ENCODE peak calls at places on chromosome 5, in four cellular contexts. One of them, this sample, is unnamed.

GRCh38 chr5:128681096-128681495 is 143.1 kb upstream of the FBN2 start:
- DNase-seq in upper lobe of right lung: no peak
- DNase-seq in pancreas: no peak
- DNase-seq in fibroblast of mammary gland: no peak
- DNase-seq in this sample: no peak

GRCh38 chr5:56512314-56512996 is 279.3 kb upstream of the ANKRD55 start:
- DNase-seq in pancreas: no peak
- DNase-seq in upper lobe of right lung: no peak
- DNase-seq in fibroblast of mammary gland: peak
- DNase-seq in this sample: no peak

GRCh38 chr5:155049569-155050383 is 36.2 kb downstream of the KIF4B start:
- DNase-seq in pancreas: no peak
- DNase-seq in fibroblast of mammary gland: no peak
- DNase-seq in upper lobe of right lung: no peak
- DNase-seq in this sample: no peak

GRCh38 chr5:157556615-157557418 is 18.8 kb downstream of the ADAM19 start:
- DNase-seq in pancreas: no peak
- DNase-seq in upper lobe of right lung: no peak
- DNase-seq in fibroblast of mammary gland: no peak
- DNase-seq in this sample: no peak

GRCh38 chr5:36621985-36622384 is 15.6 kb downstream of the SLC1A3 start:
- DNase-seq in pancreas: no peak
- DNase-seq in fibroblast of mammary gland: no peak
- DNase-seq in upper lobe of right lung: no peak
- DNase-seq in this sample: no peak

GRCh38 chr5:5533927-5534326 is 111.5 kb downstream of the ICE1 start:
- DNase-seq in pancreas: no peak
- DNase-seq in upper lobe of right lung: no peak
- DNase-seq in fibroblast of mammary gland: no peak
- DNase-seq in this sample: no peak

GRCh38 chr5:62457071-62457470 is 44.5 kb downstream of the IPO11 start:
- DNase-seq in upper lobe of right lung: no peak
- DNase-seq in fibroblast of mammary gland: peak
- DNase-seq in pancreas: no peak
- DNase-seq in this sample: no peak

GRCh38 chr5:153907170-153907775 is 131.4 kb downstream of the FAM114A2 start:
- DNase-seq in fibroblast of mammary gland: peak
- DNase-seq in pancreas: no peak
- DNase-seq in upper lobe of right lung: no peak
- DNase-seq in this sample: no peak

GRCh38 chr5:163595851-163596399 is 90.5 kb downstream of the MAT2B start:
- DNase-seq in upper lobe of right lung: no peak
- DNase-seq in fibroblast of mammary gland: no peak
- DNase-seq in pancreas: no peak
- DNase-seq in this sample: no peak

GRCh38 chr5:68149189-68149588 is 66.4 kb upstream of the PIK3R1 start:
- DNase-seq in fibroblast of mammary gland: peak
- DNase-seq in pancreas: no peak
- DNase-seq in upper lobe of right lung: no peak
- DNase-seq in this sample: no peak

GRCh38 chr5:141760193-141760592 is 78.2 kb upstream of the ARAP3 start:
- DNase-seq in pancreas: no peak
- DNase-seq in fibroblast of mammary gland: peak
- DNase-seq in upper lobe of right lung: no peak
- DNase-seq in this sample: no peak

GRCh38 chr5:83255268-83255667 is 177.9 kb downstream of the XRCC4 start:
- DNase-seq in upper lobe of right lung: no peak
- DNase-seq in fibroblast of mammary gland: peak
- DNase-seq in pancreas: no peak
- DNase-seq in this sample: no peak

GRCh38 chr5:158100373-158100902 is 241.5 kb upstream of the CLINT1 start:
- DNase-seq in pancreas: no peak
- DNase-seq in upper lobe of right lung: no peak
- DNase-seq in fibroblast of mammary gland: peak
- DNase-seq in this sample: no peak

GRCh38 chr5:115553082-115553481 is 8.5 kb upstream of the FEM1C start:
- DNase-seq in pancreas: no peak
- DNase-seq in fibroblast of mammary gland: peak
- DNase-seq in upper lobe of right lung: no peak
- DNase-seq in this sample: no peak

GRCh38 chr5:180350296-180350695 is 2.8 kb downstream of the GFPT2 start:
- DNase-seq in upper lobe of right lung: no peak
- DNase-seq in fibroblast of mammary gland: no peak
- DNase-seq in pancreas: no peak
- DNase-seq in this sample: no peak

GRCh38 chr5:126384985-126385384 is 38.2 kb upstream of the GRAMD2B start:
- DNase-seq in pancreas: no peak
- DNase-seq in fibroblast of mammary gland: peak
- DNase-seq in upper lobe of right lung: no peak
- DNase-seq in this sample: no peak

GRCh38 chr5:64768358-64769312 is at the start of the genes CWC27 and SREK1IP1:
- DNase-seq in fibroblast of mammary gland: peak
- DNase-seq in upper lobe of right lung: peak
- DNase-seq in pancreas: peak
- DNase-seq in this sample: peak

GRCh38 chr5:174436805-174437204 is 287.6 kb upstream of the MSX2 start:
- DNase-seq in fibroblast of mammary gland: no peak
- DNase-seq in upper lobe of right lung: no peak
- DNase-seq in pancreas: no peak
- DNase-seq in this sample: no peak

GRCh38 chr5:74167206-74167929 is 473.2 kb downstream of the ENC1 start:
- DNase-seq in upper lobe of right lung: no peak
- DNase-seq in pancreas: no peak
- DNase-seq in fibroblast of mammary gland: peak
- DNase-seq in this sample: no peak

GRCh38 chr5:82494942-82495341 is 216.8 kb upstream of the RPS23 start:
- DNase-seq in pancreas: no peak
- DNase-seq in upper lobe of right lung: no peak
- DNase-seq in fibroblast of mammary gland: peak
- DNase-seq in this sample: no peak

GRCh38 chr5:133734916-133735315 is 122.6 kb upstream of the FSTL4 start:
- DNase-seq in fibroblast of mammary gland: no peak
- DNase-seq in upper lobe of right lung: no peak
- DNase-seq in pancreas: no peak
- DNase-seq in this sample: no peak

GRCh38 chr5:59346987-59347386 is 546.5 kb downstream of the PDE4D start:
- DNase-seq in upper lobe of right lung: no peak
- DNase-seq in pancreas: no peak
- DNase-seq in fibroblast of mammary gland: no peak
- DNase-seq in this sample: no peak

GRCh38 chr5:132012385-132013005 is 1.0 kb upstream of the ACSL6 start:
- DNase-seq in fibroblast of mammary gland: peak
- DNase-seq in upper lobe of right lung: peak
- DNase-seq in pancreas: peak
- DNase-seq in this sample: no peak

GRCh38 chr5:151406322-151406947 is 41.0 kb upstream of the SLC36A1 start:
- DNase-seq in fibroblast of mammary gland: peak
- DNase-seq in upper lobe of right lung: no peak
- DNase-seq in pancreas: no peak
- DNase-seq in this sample: no peak

GRCh38 chr5:102106599-102106998 is 189.5 kb downstream of the SLCO4C1 start:
- DNase-seq in fibroblast of mammary gland: no peak
- DNase-seq in pancreas: no peak
- DNase-seq in upper lobe of right lung: no peak
- DNase-seq in this sample: no peak

GRCh38 chr5:62522811-62523210 is 55.8 kb upstream of the LRRC70 start:
- DNase-seq in fibroblast of mammary gland: no peak
- DNase-seq in upper lobe of right lung: no peak
- DNase-seq in pancreas: no peak
- DNase-seq in this sample: no peak

GRCh38 chr5:132476853-132477729 is 13.5 kb downstream of the IRF1 start:
- DNase-seq in fibroblast of mammary gland: no peak
- DNase-seq in pancreas: no peak
- DNase-seq in upper lobe of right lung: peak
- DNase-seq in this sample: no peak

GRCh38 chr5:518721-519120 is 5.5 kb downstream of the SLC9A3 start:
- DNase-seq in upper lobe of right lung: no peak
- DNase-seq in pancreas: no peak
- DNase-seq in fibroblast of mammary gland: no peak
- DNase-seq in this sample: no peak

DNA sequence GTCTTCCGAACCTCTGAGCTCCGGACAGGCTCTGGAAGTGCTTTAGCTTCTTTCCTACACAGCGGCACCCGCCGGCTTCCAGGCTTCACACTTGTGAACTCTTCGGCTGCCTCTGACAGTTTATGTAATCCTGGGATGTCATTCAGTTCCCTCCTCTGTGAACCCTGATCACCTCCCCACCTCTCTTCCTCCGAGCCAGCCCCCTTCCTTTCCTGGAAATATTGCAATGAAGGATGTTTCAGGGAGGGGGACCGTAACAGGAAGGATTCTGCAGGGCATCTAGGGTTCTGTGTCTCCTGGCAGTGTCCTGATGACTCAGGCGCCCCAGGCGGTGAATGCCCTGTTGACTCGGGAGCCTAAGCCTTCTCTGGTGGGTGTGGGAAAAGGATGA is at the start of gene CD14:
- DNase-seq in pancreas: no peak
- DNase-seq in upper lobe of right lung: peak
- DNase-seq in fibroblast of mammary gland: peak
- DNase-seq in this sample: no peak
- TF ChIP-seq CTCF in pancreas: no peak
- TF ChIP-seq CTCF in upper lobe of right lung: no peak
- TF ChIP-seq CTCF in fibroblast of mammary gland: peak
- TF ChIP-seq CTCF in this sample: no peak

GRCh38 chr5:162096448-162096847 is 28.9 kb downstream of the GABRG2 start:
- DNase-seq in fibroblast of mammary gland: no peak
- DNase-seq in pancreas: no peak
- DNase-seq in upper lobe of right lung: no peak
- DNase-seq in this sample: no peak
- TF ChIP-seq CTCF in fibroblast of mammary gland: no peak
- TF ChIP-seq CTCF in pancreas: no peak
- TF ChIP-seq CTCF in upper lobe of right lung: no peak
- TF ChIP-seq CTCF in this sample: peak

GRCh38 chr5:171666815-171667214 is 118.8 kb upstream of the SMIM23 start:
- DNase-seq in pancreas: no peak
- DNase-seq in fibroblast of mammary gland: no peak
- DNase-seq in upper lobe of right lung: no peak
- DNase-seq in this sample: no peak
- TF ChIP-seq CTCF in pancreas: no peak
- TF ChIP-seq CTCF in fibroblast of mammary gland: no peak
- TF ChIP-seq CTCF in upper lobe of right lung: no peak
- TF ChIP-seq CTCF in this sample: no peak

GRCh38 chr5:19608434-19608833 is 379.6 kb downstream of the CDH18 start:
- DNase-seq in upper lobe of right lung: no peak
- DNase-seq in pancreas: no peak
- DNase-seq in fibroblast of mammary gland: peak
- DNase-seq in this sample: no peak
- TF ChIP-seq CTCF in upper lobe of right lung: peak
- TF ChIP-seq CTCF in pancreas: no peak
- TF ChIP-seq CTCF in fibroblast of mammary gland: no peak
- TF ChIP-seq CTCF in this sample: peak

GRCh38 chr5:29079771-29080170 is 2041.4 kb upstream of the CDH9 start:
- DNase-seq in fibroblast of mammary gland: no peak
- DNase-seq in pancreas: no peak
- DNase-seq in upper lobe of right lung: no peak
- DNase-seq in this sample: no peak
- TF ChIP-seq CTCF in fibroblast of mammary gland: no peak
- TF ChIP-seq CTCF in pancreas: no peak
- TF ChIP-seq CTCF in upper lobe of right lung: no peak
- TF ChIP-seq CTCF in this sample: no peak